ENCODE peak calls at places on chromosome 7, in eight cellular contexts. One of them, this sample, is unnamed.

GRCh38 chr7:141097430-141097829 is 23.6 kb downstream of the TMEM178B start:
- DNase-seq in CD4-positive, alpha-beta memory T cell: no peak
- DNase-seq in neural progenitor cell: peak; percentile 63
- DNase-seq in upper lobe of left lung: no peak
- DNase-seq in GM12878: no peak
- DNase-seq in lower lobe of right lung: no peak
- DNase-seq in sigmoid colon: no peak
- DNase-seq in hepatocyte: peak; percentile 11
- DNase-seq in this sample: no peak

GRCh38 chr7:39709768-39710291 is 86.5 kb downstream of the RALA start:
- DNase-seq in CD4-positive, alpha-beta memory T cell: no peak
- DNase-seq in neural progenitor cell: peak; percentile 68
- DNase-seq in upper lobe of left lung: no peak
- DNase-seq in GM12878: peak; percentile 13
- DNase-seq in lower lobe of right lung: no peak
- DNase-seq in sigmoid colon: peak; percentile 67
- DNase-seq in hepatocyte: peak; percentile 74
- DNase-seq in this sample: peak; percentile 17

GRCh38 chr7:28406192-28406591 is 6.1 kb upstream of the CREB5 start:
- DNase-seq in CD4-positive, alpha-beta memory T cell: no peak
- DNase-seq in neural progenitor cell: peak; percentile 39
- DNase-seq in upper lobe of left lung: no peak
- DNase-seq in GM12878: no peak
- DNase-seq in lower lobe of right lung: no peak
- DNase-seq in sigmoid colon: no peak
- DNase-seq in hepatocyte: no peak
- DNase-seq in this sample: no peak

GRCh38 chr7:47830015-47830414 is 118.3 kb downstream of the PKD1L1 start:
- DNase-seq in CD4-positive, alpha-beta memory T cell: no peak
- DNase-seq in neural progenitor cell: no peak
- DNase-seq in upper lobe of left lung: no peak
- DNase-seq in GM12878: no peak
- DNase-seq in lower lobe of right lung: no peak
- DNase-seq in sigmoid colon: no peak
- DNase-seq in hepatocyte: no peak
- DNase-seq in this sample: no peak

GRCh38 chr7:70694357-70694908 is 437.5 kb upstream of the GALNT17 start:
- DNase-seq in CD4-positive, alpha-beta memory T cell: peak; percentile 37
- DNase-seq in neural progenitor cell: peak; percentile 91
- DNase-seq in upper lobe of left lung: no peak
- DNase-seq in GM12878: no peak
- DNase-seq in lower lobe of right lung: peak; percentile 53
- DNase-seq in sigmoid colon: no peak
- DNase-seq in hepatocyte: peak; percentile 77
- DNase-seq in this sample: no peak

GRCh38 chr7:131943211-131943610 is 386.8 kb upstream of the PODXL start:
- DNase-seq in CD4-positive, alpha-beta memory T cell: no peak
- DNase-seq in neural progenitor cell: no peak
- DNase-seq in upper lobe of left lung: no peak
- DNase-seq in GM12878: no peak
- DNase-seq in lower lobe of right lung: no peak
- DNase-seq in sigmoid colon: no peak
- DNase-seq in hepatocyte: no peak
- DNase-seq in this sample: no peak

GRCh38 chr7:33743594-33743993 is 161.7 kb upstream of the BMPER start:
- DNase-seq in CD4-positive, alpha-beta memory T cell: no peak
- DNase-seq in neural progenitor cell: no peak
- DNase-seq in upper lobe of left lung: no peak
- DNase-seq in GM12878: no peak
- DNase-seq in lower lobe of right lung: no peak
- DNase-seq in sigmoid colon: no peak
- DNase-seq in hepatocyte: no peak
- DNase-seq in this sample: no peak

GRCh38 chr7:90596745-90597526 is 815 bp downstream of the CDK14 start:
- DNase-seq in CD4-positive, alpha-beta memory T cell: no peak
- DNase-seq in neural progenitor cell: peak; percentile 40
- DNase-seq in upper lobe of left lung: no peak
- DNase-seq in GM12878: peak; percentile 40
- DNase-seq in lower lobe of right lung: no peak
- DNase-seq in sigmoid colon: no peak
- DNase-seq in hepatocyte: peak; percentile 40
- DNase-seq in this sample: no peak

GRCh38 chr7:99123571-99124033 is 20.3 kb downstream of the SMURF1 start:
- DNase-seq in CD4-positive, alpha-beta memory T cell: no peak
- DNase-seq in neural progenitor cell: no peak
- DNase-seq in upper lobe of left lung: no peak
- DNase-seq in GM12878: no peak
- DNase-seq in lower lobe of right lung: no peak
- DNase-seq in sigmoid colon: no peak
- DNase-seq in hepatocyte: no peak
- DNase-seq in this sample: no peak

GRCh38 chr7:150562919-150563318 is 4.3 kb upstream of the GIMAP4 start:
- DNase-seq in CD4-positive, alpha-beta memory T cell: no peak
- DNase-seq in neural progenitor cell: no peak
- DNase-seq in upper lobe of left lung: no peak
- DNase-seq in GM12878: no peak
- DNase-seq in lower lobe of right lung: no peak
- DNase-seq in sigmoid colon: no peak
- DNase-seq in hepatocyte: no peak
- DNase-seq in this sample: no peak

GRCh38 chr7:102042016-102042656 is 224.7 kb downstream of the CUX1 start:
- DNase-seq in CD4-positive, alpha-beta memory T cell: no peak
- DNase-seq in neural progenitor cell: no peak
- DNase-seq in upper lobe of left lung: no peak
- DNase-seq in GM12878: no peak
- DNase-seq in lower lobe of right lung: no peak
- DNase-seq in sigmoid colon: peak; percentile 4
- DNase-seq in hepatocyte: no peak
- DNase-seq in this sample: no peak

GRCh38 chr7:101792051-101792651 is 25.3 kb upstream of the CUX1 start:
- DNase-seq in CD4-positive, alpha-beta memory T cell: no peak
- DNase-seq in neural progenitor cell: no peak
- DNase-seq in upper lobe of left lung: no peak
- DNase-seq in GM12878: no peak
- DNase-seq in lower lobe of right lung: no peak
- DNase-seq in sigmoid colon: peak; percentile 86
- DNase-seq in hepatocyte: peak; percentile 48
- DNase-seq in this sample: peak; percentile 80

GRCh38 chr7:116691664-116692063 is 19.7 kb downstream of the MET start:
- DNase-seq in CD4-positive, alpha-beta memory T cell: no peak
- DNase-seq in neural progenitor cell: no peak
- DNase-seq in upper lobe of left lung: no peak
- DNase-seq in GM12878: no peak
- DNase-seq in lower lobe of right lung: no peak
- DNase-seq in sigmoid colon: no peak
- DNase-seq in hepatocyte: no peak
- DNase-seq in this sample: no peak

GRCh38 chr7:44329081-44329480 is 3.7 kb upstream of the CAMK2B start:
- DNase-seq in CD4-positive, alpha-beta memory T cell: no peak
- DNase-seq in neural progenitor cell: no peak
- DNase-seq in upper lobe of left lung: no peak
- DNase-seq in GM12878: no peak
- DNase-seq in lower lobe of right lung: no peak
- DNase-seq in sigmoid colon: no peak
- DNase-seq in hepatocyte: no peak
- DNase-seq in this sample: no peak

GRCh38 chr7:29345590-29345989 is 151.0 kb downstream of the CHN2 start:
- DNase-seq in CD4-positive, alpha-beta memory T cell: no peak
- DNase-seq in neural progenitor cell: peak; percentile 71
- DNase-seq in upper lobe of left lung: peak; percentile 40
- DNase-seq in GM12878: no peak
- DNase-seq in lower lobe of right lung: peak; percentile 51
- DNase-seq in sigmoid colon: no peak
- DNase-seq in hepatocyte: peak; percentile 45
- DNase-seq in this sample: peak; percentile 25

GRCh38 chr7:87148332-87148955 is 3.8 kb upstream of the DMTF1 start:
- DNase-seq in CD4-positive, alpha-beta memory T cell: peak; percentile 27
- DNase-seq in neural progenitor cell: peak; percentile 21
- DNase-seq in upper lobe of left lung: no peak
- DNase-seq in GM12878: no peak
- DNase-seq in lower lobe of right lung: no peak
- DNase-seq in sigmoid colon: no peak
- DNase-seq in hepatocyte: peak; percentile 24
- DNase-seq in this sample: no peak

GRCh38 chr7:36348256-36348655 is 41.4 kb upstream of the ANLN start:
- DNase-seq in CD4-positive, alpha-beta memory T cell: no peak
- DNase-seq in neural progenitor cell: no peak
- DNase-seq in upper lobe of left lung: no peak
- DNase-seq in GM12878: no peak
- DNase-seq in lower lobe of right lung: no peak
- DNase-seq in sigmoid colon: no peak
- DNase-seq in hepatocyte: no peak
- DNase-seq in this sample: no peak

GRCh38 chr7:48046458-48046857 is 11.1 kb downstream of the C7orf57 start:
- DNase-seq in CD4-positive, alpha-beta memory T cell: peak; percentile 42
- DNase-seq in neural progenitor cell: no peak
- DNase-seq in upper lobe of left lung: no peak
- DNase-seq in GM12878: no peak
- DNase-seq in lower lobe of right lung: no peak
- DNase-seq in sigmoid colon: no peak
- DNase-seq in hepatocyte: no peak
- DNase-seq in this sample: no peak

GRCh38 chr7:15720849-15721471 is 34.5 kb upstream of the MEOX2 start:
- DNase-seq in CD4-positive, alpha-beta memory T cell: no peak
- DNase-seq in neural progenitor cell: peak; percentile 25
- DNase-seq in upper lobe of left lung: no peak
- DNase-seq in GM12878: no peak
- DNase-seq in lower lobe of right lung: no peak
- DNase-seq in sigmoid colon: peak; percentile 66
- DNase-seq in hepatocyte: peak; percentile 49
- DNase-seq in this sample: peak; percentile 22

GRCh38 chr7:83931968-83932367 is 262.6 kb downstream of the SEMA3A start:
- DNase-seq in CD4-positive, alpha-beta memory T cell: no peak
- DNase-seq in neural progenitor cell: no peak
- DNase-seq in upper lobe of left lung: no peak
- DNase-seq in GM12878: no peak
- DNase-seq in lower lobe of right lung: no peak
- DNase-seq in sigmoid colon: no peak
- DNase-seq in hepatocyte: no peak
- DNase-seq in this sample: no peak

GRCh38 chr7:92632791-92633190 is 42.6 kb upstream of the FAM133B start:
- DNase-seq in CD4-positive, alpha-beta memory T cell: no peak
- DNase-seq in neural progenitor cell: no peak
- DNase-seq in upper lobe of left lung: no peak
- DNase-seq in GM12878: no peak
- DNase-seq in lower lobe of right lung: no peak
- DNase-seq in sigmoid colon: no peak
- DNase-seq in hepatocyte: no peak
- DNase-seq in this sample: no peak
- H3K27ac ChIP-seq in CD4-positive, alpha-beta memory T cell: no peak overlapping the region
- H3K27ac ChIP-seq in neural progenitor cell: no peak overlapping the region
- H3K27ac ChIP-seq in upper lobe of left lung: peak overlapping the region; percentile 47
- H3K27ac ChIP-seq in GM12878: peak overlapping the region; percentile 88
- H3K27ac ChIP-seq in lower lobe of right lung: peak overlapping the region; percentile 57
- H3K27ac ChIP-seq in sigmoid colon: peak overlapping the region; percentile 72
- H3K27ac ChIP-seq in hepatocyte: peak overlapping the region; percentile 38
- H3K27ac ChIP-seq in this sample: no peak overlapping the region

GRCh38 chr7:157841757-157842390 is 505.1 kb downstream of the DNAJB6 start:
- DNase-seq in CD4-positive, alpha-beta memory T cell: no peak
- DNase-seq in neural progenitor cell: peak; percentile 37
- DNase-seq in upper lobe of left lung: no peak
- DNase-seq in GM12878: no peak
- DNase-seq in lower lobe of right lung: no peak
- DNase-seq in sigmoid colon: no peak
- DNase-seq in hepatocyte: no peak
- DNase-seq in this sample: no peak
- H3K27ac ChIP-seq in CD4-positive, alpha-beta memory T cell: no peak overlapping the region
- H3K27ac ChIP-seq in neural progenitor cell: peak overlapping the region; percentile 85
- H3K27ac ChIP-seq in upper lobe of left lung: no peak overlapping the region
- H3K27ac ChIP-seq in GM12878: no peak overlapping the region
- H3K27ac ChIP-seq in lower lobe of right lung: no peak overlapping the region
- H3K27ac ChIP-seq in sigmoid colon: no peak overlapping the region
- H3K27ac ChIP-seq in hepatocyte: no peak overlapping the region
- H3K27ac ChIP-seq in this sample: no peak overlapping the region

GRCh38 chr7:4749363-4749762 is 26.1 kb upstream of the AP5Z1 start:
- DNase-seq in CD4-positive, alpha-beta memory T cell: no peak
- DNase-seq in neural progenitor cell: no peak
- DNase-seq in upper lobe of left lung: no peak
- DNase-seq in GM12878: no peak
- DNase-seq in lower lobe of right lung: no peak
- DNase-seq in sigmoid colon: no peak
- DNase-seq in hepatocyte: no peak
- DNase-seq in this sample: no peak

GRCh38 chr7:4753610-4754432 is 21.6 kb upstream of the AP5Z1 start:
- DNase-seq in CD4-positive, alpha-beta memory T cell: peak; percentile 78
- DNase-seq in neural progenitor cell: peak; percentile 85
- DNase-seq in upper lobe of left lung: peak; percentile 86
- DNase-seq in GM12878: no peak
- DNase-seq in lower lobe of right lung: peak; percentile 92
- DNase-seq in sigmoid colon: peak; percentile 90
- DNase-seq in hepatocyte: peak; percentile 86
- DNase-seq in this sample: peak; percentile 80

GRCh38 chr7:4749798-4750197 is 25.6 kb upstream of the AP5Z1 start:
- DNase-seq in CD4-positive, alpha-beta memory T cell: no peak
- DNase-seq in neural progenitor cell: no peak
- DNase-seq in upper lobe of left lung: no peak
- DNase-seq in GM12878: no peak
- DNase-seq in lower lobe of right lung: no peak
- DNase-seq in sigmoid colon: no peak
- DNase-seq in hepatocyte: no peak
- DNase-seq in this sample: no peak

GRCh38 chr7:4754433-4755010 is 20.9 kb upstream of the AP5Z1 start:
- DNase-seq in CD4-positive, alpha-beta memory T cell: no peak
- DNase-seq in neural progenitor cell: no peak
- DNase-seq in upper lobe of left lung: no peak
- DNase-seq in GM12878: no peak
- DNase-seq in lower lobe of right lung: no peak
- DNase-seq in sigmoid colon: no peak
- DNase-seq in hepatocyte: no peak
- DNase-seq in this sample: no peak

DNA sequence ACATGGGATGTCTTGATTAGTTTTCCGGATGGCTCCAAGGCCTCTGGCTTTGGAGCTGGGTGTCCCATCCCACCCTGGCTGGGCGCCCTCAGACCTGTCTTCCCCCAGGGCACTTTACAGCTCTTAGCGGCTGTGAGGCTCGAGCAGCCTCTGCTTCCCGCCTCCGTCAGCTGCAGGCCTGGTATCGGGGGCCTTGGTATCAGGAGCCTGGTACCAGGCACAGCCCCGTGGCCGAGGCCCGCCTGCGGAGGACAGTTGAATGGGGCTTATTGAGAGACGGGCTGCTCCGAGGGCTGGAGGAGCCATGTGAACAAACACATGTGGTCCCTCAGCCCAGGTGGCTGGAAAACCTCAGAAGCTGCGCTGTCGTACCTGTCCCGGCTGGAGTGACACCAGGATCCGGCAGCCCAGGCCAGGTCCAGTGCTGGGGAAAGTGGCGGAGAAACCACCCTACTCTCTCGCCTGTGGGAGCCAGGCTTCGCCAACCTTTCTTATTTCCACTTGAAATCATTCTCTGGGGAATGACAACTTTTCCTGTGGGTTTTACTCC is 23.9 kb upstream of the AP5Z1 start:
- DNase-seq in CD4-positive, alpha-beta memory T cell: no peak
- DNase-seq in neural progenitor cell: no peak
- DNase-seq in upper lobe of left lung: no peak
- DNase-seq in GM12878: no peak
- DNase-seq in lower lobe of right lung: no peak
- DNase-seq in sigmoid colon: no peak
- DNase-seq in hepatocyte: no peak
- DNase-seq in this sample: no peak
- H3K27ac ChIP-seq in CD4-positive, alpha-beta memory T cell: no peak overlapping the region
- H3K27ac ChIP-seq in neural progenitor cell: no peak overlapping the region
- H3K27ac ChIP-seq in upper lobe of left lung: no peak overlapping the region
- H3K27ac ChIP-seq in GM12878: no peak overlapping the region
- H3K27ac ChIP-seq in lower lobe of right lung: no peak overlapping the region
- H3K27ac ChIP-seq in sigmoid colon: peak overlapping the region; percentile 62
- H3K27ac ChIP-seq in hepatocyte: no peak overlapping the region
- H3K27ac ChIP-seq in this sample: no peak overlapping the region

GRCh38 chr7:107918948-107919347 is 28.0 kb downstream of the DLD start:
- DNase-seq in CD4-positive, alpha-beta memory T cell: no peak
- DNase-seq in neural progenitor cell: no peak
- DNase-seq in upper lobe of left lung: no peak
- DNase-seq in GM12878: no peak
- DNase-seq in lower lobe of right lung: no peak
- DNase-seq in sigmoid colon: no peak
- DNase-seq in hepatocyte: no peak
- DNase-seq in this sample: no peak
- H3K27ac ChIP-seq in CD4-positive, alpha-beta memory T cell: no peak overlapping the region
- H3K27ac ChIP-seq in neural progenitor cell: no peak overlapping the region
- H3K27ac ChIP-seq in upper lobe of left lung: no peak overlapping the region
- H3K27ac ChIP-seq in GM12878: no peak overlapping the region
- H3K27ac ChIP-seq in lower lobe of right lung: no peak overlapping the region
- H3K27ac ChIP-seq in sigmoid colon: peak overlapping the region; percentile 69
- H3K27ac ChIP-seq in hepatocyte: no peak overlapping the region
- H3K27ac ChIP-seq in this sample: no peak overlapping the region

This sample was measured in uterus.